ENCODE peak calls at places on chromosomes 3 and 15, in seven cellular contexts. E is colonic mucosa, O is lower lobe of right lung, J is esophagus squamous epithelium, Z is IMR-90, T is GM13976, N is A549. R is an unnamed sample.

GRCh38 chr3:38165722-38166387 is 518 bp downstream of the OXSR1 start:
- DNase-seq in E (peak; percentile 67), O (peak; percentile 81), J (no peak), Z (peak; percentile 46), T (peak; percentile 68), N (peak; percentile 62), R (no peak)

GRCh38 chr3:17412950-17413530 is 329.4 kb downstream of the TBC1D5 start:
- DNase-seq in E (peak; percentile 22), O (no peak), J (no peak), Z (peak; percentile 64), T (peak; percentile 20), N (peak; percentile 74), R (no peak)

GRCh38 chr15:73686781-73687256 is 2.6 kb downstream of the CD276 start:
- DNase-seq in E (no peak), O (no peak), J (no peak), Z (peak; percentile 97), T (no peak), N (peak; percentile 17), R (no peak)

GRCh38 chr3:125573216-125573615 is 22.1 kb downstream of the OSBPL11 start:
- DNase-seq in E (no peak), O (no peak), J (no peak), Z (no peak), T (no peak), N (no peak), R (no peak)

GRCh38 chr15:97521894-97522293 is 438.6 kb upstream of the ARRDC4 start:
- DNase-seq in E (no peak), O (no peak), J (no peak), Z (no peak), T (no peak), N (no peak), R (no peak)

GRCh38 chr3:42535981-42536784 is 33.7 kb downstream of the VIPR1 start:
- DNase-seq in E (peak; percentile 73), O (no peak), J (no peak), Z (no peak), T (peak; percentile 70), N (peak; percentile 23), R (no peak)

GRCh38 chr3:140134231-140134630 is 199.2 kb downstream of the CLSTN2 start:
- DNase-seq in E (no peak), O (no peak), J (no peak), Z (no peak), T (no peak), N (no peak), R (no peak)

GRCh38 chr15:58038426-58039106 is 26.9 kb downstream of the ALDH1A2 start:
- DNase-seq in E (peak; percentile 58), O (no peak), J (no peak), Z (no peak), T (no peak), N (no peak), R (no peak)

GRCh38 chr3:66036586-66037061 is 2.1 kb downstream of the MAGI1 start:
- DNase-seq in E (no peak), O (peak; percentile 45), J (no peak), Z (peak; percentile 50), T (no peak), N (no peak), R (no peak)

GRCh38 chr3:16174389-16174788 is at the start of gene GALNT15:
- DNase-seq in E (peak; percentile 65), O (peak; percentile 71), J (peak; percentile 29), Z (peak; percentile 98), T (no peak), N (no peak), R (peak; percentile 82)

GRCh38 chr3:113105980-113106379 is 105.4 kb upstream of the BOC start:
- DNase-seq in E (no peak), O (no peak), J (no peak), Z (peak; percentile 38), T (no peak), N (no peak), R (no peak)

GRCh38 chr15:60052796-60053195 is 48.7 kb downstream of the FOXB1 start:
- DNase-seq in E (no peak), O (no peak), J (no peak), Z (no peak), T (no peak), N (no peak), R (no peak)

GRCh38 chr3:172751188-172751571 is 654 bp downstream of the ECT2 start:
- DNase-seq in E (peak; percentile 49), O (no peak), J (no peak), Z (peak; percentile 12), T (peak; percentile 15), N (peak; percentile 31), R (no peak)

GRCh38 chr15:78524230-78524629 is 16.0 kb upstream of the PSMA4 start:
- DNase-seq in E (no peak), O (no peak), J (no peak), Z (no peak), T (no peak), N (no peak), R (no peak)

GRCh38 chr3:61807865-61808276 is 246.5 kb downstream of the PTPRG start:
- DNase-seq in E (no peak), O (no peak), J (no peak), Z (peak; percentile 60), T (no peak), N (no peak), R (no peak)

GRCh38 chr3:128502-128901 is 68.1 kb upstream of the CHL1 start:
- DNase-seq in E (no peak), O (no peak), J (no peak), Z (no peak), T (no peak), N (no peak), R (no peak)

GRCh38 chr3:97990624-97991277 is 18.5 kb upstream of the RIOX2 start:
- DNase-seq in E (no peak), O (no peak), J (no peak), Z (no peak), T (no peak), N (no peak), R (no peak)

GRCh38 chr3:32856355-32856889 is 38.6 kb downstream of the TRIM71 start:
- DNase-seq in E (no peak), O (peak; percentile 69), J (no peak), Z (no peak), T (no peak), N (peak; percentile 29), R (no peak)

GRCh38 chr15:92953997-92954396 is 53.9 kb downstream of the CHD2 start:
- DNase-seq in E (no peak), O (no peak), J (no peak), Z (no peak), T (no peak), N (no peak), R (no peak)

GRCh38 chr15:92955706-92956105 is 55.6 kb downstream of the CHD2 start:
- DNase-seq in E (no peak), O (no peak), J (no peak), Z (no peak), T (no peak), N (no peak), R (no peak)

GRCh38 chr15:92953569-92953968 is 53.4 kb downstream of the CHD2 start:
- DNase-seq in E (no peak), O (no peak), J (no peak), Z (no peak), T (no peak), N (no peak), R (no peak)

GRCh38 chr15:92952451-92952850 is 52.3 kb downstream of the CHD2 start:
- DNase-seq in E (no peak), O (no peak), J (no peak), Z (no peak), T (no peak), N (no peak), R (no peak)

GRCh38 chr15:92954578-92954977 is 54.5 kb downstream of the CHD2 start:
- DNase-seq in E (no peak), O (no peak), J (no peak), Z (no peak), T (no peak), N (peak; percentile 51), R (no peak)
- TF ChIP-seq CTCF in E (no peak), O (peak; percentile 24), J (no peak), Z (peak; percentile 17), T (no peak), N (peak; percentile 27), R (no peak)

GRCh38 chr3:11832964-11833621 is 13.6 kb downstream of the TAMM41 start:
- DNase-seq in E (no peak), O (no peak), J (no peak), Z (no peak), T (no peak), N (no peak), R (no peak)

GRCh38 chr3:11835028-11835639 is 11.6 kb downstream of the TAMM41 start:
- DNase-seq in E (no peak), O (no peak), J (no peak), Z (peak; percentile 46), T (peak; percentile 23), N (peak; percentile 30), R (no peak)
- TF ChIP-seq CTCF in E (no peak), O (peak; percentile 35), J (peak; percentile 32), Z (peak; percentile 61), T (no peak), N (peak; percentile 59), R (peak; percentile 34)

GRCh38 chr3:24683511-24684384 is 189.1 kb upstream of the THRB start:
- DNase-seq in E (peak; percentile 24), O (no peak), J (no peak), Z (peak; percentile 63), T (no peak), N (peak; percentile 67), R (no peak)
- TF ChIP-seq CTCF in E (peak; percentile 52), O (peak; percentile 56), J (peak; percentile 55), Z (peak; percentile 60), T (no peak), N (peak; percentile 89), R (peak; percentile 70)

GRCh38 chr3:54891540-54891897 is 36.3 kb downstream of the LRTM1 start:
- DNase-seq in E (peak; percentile 83), O (peak; percentile 73), J (peak; percentile 17), Z (peak; percentile 97), T (no peak), N (peak; percentile 79), R (peak; percentile 82)

GRCh38 chr3:54889731-54890130 is 38.1 kb downstream of the LRTM1 start:
- DNase-seq in E (no peak), O (no peak), J (no peak), Z (no peak), T (no peak), N (no peak), R (no peak)

GRCh38 chr3:54892168-54892567 is 35.7 kb downstream of the LRTM1 start:
- DNase-seq in E (no peak), O (no peak), J (no peak), Z (no peak), T (no peak), N (no peak), R (no peak)

GRCh38 chr3:54888162-54888561 is 39.7 kb downstream of the LRTM1 start:
- DNase-seq in E (no peak), O (no peak), J (no peak), Z (no peak), T (no peak), N (no peak), R (no peak)

GRCh38 chr3:54888873-54889272 is 39.0 kb downstream of the LRTM1 start:
- DNase-seq in E (no peak), O (no peak), J (no peak), Z (peak; percentile 24), T (no peak), N (no peak), R (no peak)
- TF ChIP-seq CTCF in E (no peak), O (no peak), J (no peak), Z (no peak), T (no peak), N (no peak), R (no peak)

R was measured in uterus.